ENCODE peak calls at places on chromosomes 13 and 19, in seven cellular contexts. A is right lobe of liver, O is breast epithelium, D is uterus, H is IMR-90, F is heart left ventricle, G is suprapubic skin. B is an unnamed sample.

GRCh38 chr13:23450340-23451046 is 17.0 kb upstream of the SACS start:
- DNase-seq in F (no peak), O (no peak), A (no peak), H (no peak), G (no peak), D (no peak), B (peak)

GRCh38 chr13:99384468-99384867 is 77.3 kb upstream of the GPR183 start:
- DNase-seq in O (no peak), H (no peak), G (no peak), A (no peak), D (no peak), F (no peak), B (no peak)

GRCh38 chr13:85512421-85512820 is 286.8 kb downstream of the SLITRK6 start:
- DNase-seq in D (no peak), H (no peak), O (no peak), G (no peak), A (no peak), F (no peak), B (no peak)

GRCh38 chr13:66778461-66778860 is 451.7 kb downstream of the PCDH9 start:
- DNase-seq in G (no peak), O (no peak), F (no peak), A (no peak), D (no peak), H (no peak), B (peak)

GRCh38 chr19:30153326-30154210 is 211.5 kb downstream of the URI1 start:
- DNase-seq in D (no peak), H (no peak), A (no peak), O (no peak), G (no peak), F (no peak), B (no peak)

GRCh38 chr19:51448011-51448744 is 10.1 kb downstream of the SIGLEC8 start:
- DNase-seq in D (no peak), O (no peak), H (no peak), G (no peak), F (no peak), A (no peak), B (peak)

GRCh38 chr19:10421240-10421948 is 1.1 kb downstream of the PDE4A start:
- DNase-seq in F (no peak), A (no peak), D (no peak), H (no peak), O (no peak), G (no peak), B (peak)

GRCh38 chr19:28710278-28710677 is 502.7 kb downstream of the UQCRFS1 start:
- DNase-seq in F (no peak), H (peak), A (no peak), G (no peak), O (no peak), D (no peak), B (peak)

GRCh38 chr19:29191005-29191404 is 21.9 kb downstream of the UQCRFS1 start:
- DNase-seq in F (no peak), A (no peak), H (no peak), D (no peak), G (no peak), O (no peak), B (no peak)

GRCh38 chr19:51461723-51462161 is 3.5 kb upstream of the SIGLEC8 start:
- DNase-seq in H (no peak), F (no peak), O (no peak), G (no peak), A (no peak), D (no peak), B (peak)

GRCh38 chr13:66532146-66532545 is 698.0 kb downstream of the PCDH9 start:
- DNase-seq in O (no peak), F (no peak), A (no peak), H (peak), D (no peak), G (no peak), B (no peak)

GRCh38 chr13:21310220-21310619 is 133.8 kb downstream of the MRPL57 start:
- DNase-seq in D (no peak), F (no peak), A (no peak), O (no peak), H (no peak), G (no peak), B (no peak)

GRCh38 chr13:26977541-26977940 is 194.1 kb downstream of the USP12 start:
- DNase-seq in H (peak), F (no peak), O (no peak), D (no peak), G (no peak), A (no peak), B (peak)

GRCh38 chr13:65217459-65217858 is 2012.7 kb downstream of the PCDH9 start:
- DNase-seq in O (peak), D (no peak), H (no peak), F (no peak), A (no peak), G (no peak), B (no peak)

GRCh38 chr19:46232938-46233621 is 3.5 kb downstream of the IGFL1 start:
- DNase-seq in F (no peak), H (no peak), G (no peak), A (no peak), D (no peak), O (no peak), B (no peak)

DNA sequence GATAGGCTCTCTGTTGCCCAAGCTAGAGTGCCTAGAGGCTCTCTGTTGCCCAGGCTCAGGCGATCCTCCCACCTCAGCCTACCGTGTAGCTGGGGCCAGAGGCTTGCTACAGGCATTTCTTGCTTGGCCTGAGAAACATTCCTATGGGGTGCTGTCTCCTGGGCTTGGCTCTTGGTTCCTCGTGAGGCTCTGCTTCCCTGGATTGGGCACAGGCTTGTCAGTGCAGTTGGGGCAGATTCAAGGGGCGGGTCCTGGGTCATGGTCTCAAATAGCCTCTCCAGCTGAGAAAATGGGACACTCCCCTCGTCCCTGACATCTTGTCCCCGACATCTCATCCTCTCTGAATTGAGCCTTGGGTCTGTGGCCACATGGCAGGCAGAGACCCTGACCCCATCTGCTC is 4.9 kb downstream of the TSSK6 start:
- DNase-seq in G (no peak), F (no peak), O (no peak), A (no peak), H (no peak), D (no peak), B (no peak)
- TF ChIP-seq CTCF in G (no peak), F (no peak), O (no peak), A (no peak), H (no peak), D (no peak), B (no peak)

GRCh38 chr13:104460553-104460952 is 1394.3 kb upstream of the SLC10A2 start:
- DNase-seq in F (no peak), H (no peak), O (no peak), G (no peak), D (no peak), A (no peak), B (peak)
- TF ChIP-seq POLR2A in F (no peak), H (no peak), O (no peak), G (no peak), D (no peak), A (no peak), B (no peak)

GRCh38 chr19:40214936-40215335 is 3.2 kb downstream of the TTC9B start:
- DNase-seq in G (no peak), H (no peak), F (no peak), A (no peak), O (no peak), D (no peak), B (no peak)

GRCh38 chr19:40217027-40217810 is 965 bp downstream of the TTC9B start:
- DNase-seq in A (peak), D (no peak), O (no peak), F (no peak), H (no peak), G (no peak), B (peak)

GRCh38 chr19:40216013-40216776 is 2.0 kb downstream of the TTC9B start:
- DNase-seq in D (no peak), A (no peak), F (no peak), G (no peak), O (no peak), H (no peak), B (no peak)

GRCh38 chr19:40217921-40218890 is at the start of gene TTC9B:
- DNase-seq in O (no peak), F (no peak), A (no peak), G (no peak), D (no peak), H (no peak), B (no peak)

DNA sequence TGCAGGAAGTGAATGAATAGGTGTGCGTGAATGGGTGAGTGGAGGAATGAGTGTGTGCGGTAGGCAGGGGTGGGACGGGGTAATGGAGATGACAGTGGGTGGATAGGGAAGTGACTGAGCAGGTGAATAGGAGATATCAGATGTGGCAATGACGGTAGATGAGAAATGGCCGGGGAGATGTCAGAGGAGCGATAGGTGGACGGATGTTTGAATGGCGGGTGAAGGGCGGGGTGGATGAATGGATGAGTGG is 1.5 kb downstream of the TTC9B start:
- DNase-seq in F (no peak), G (no peak), D (no peak), O (no peak), A (no peak), H (no peak), B (no peak)
- H3K4me3 ChIP-seq in F (no peak), G (peak), D (no peak), O (peak), A (no peak), H (no peak), B (no peak)

DNA sequence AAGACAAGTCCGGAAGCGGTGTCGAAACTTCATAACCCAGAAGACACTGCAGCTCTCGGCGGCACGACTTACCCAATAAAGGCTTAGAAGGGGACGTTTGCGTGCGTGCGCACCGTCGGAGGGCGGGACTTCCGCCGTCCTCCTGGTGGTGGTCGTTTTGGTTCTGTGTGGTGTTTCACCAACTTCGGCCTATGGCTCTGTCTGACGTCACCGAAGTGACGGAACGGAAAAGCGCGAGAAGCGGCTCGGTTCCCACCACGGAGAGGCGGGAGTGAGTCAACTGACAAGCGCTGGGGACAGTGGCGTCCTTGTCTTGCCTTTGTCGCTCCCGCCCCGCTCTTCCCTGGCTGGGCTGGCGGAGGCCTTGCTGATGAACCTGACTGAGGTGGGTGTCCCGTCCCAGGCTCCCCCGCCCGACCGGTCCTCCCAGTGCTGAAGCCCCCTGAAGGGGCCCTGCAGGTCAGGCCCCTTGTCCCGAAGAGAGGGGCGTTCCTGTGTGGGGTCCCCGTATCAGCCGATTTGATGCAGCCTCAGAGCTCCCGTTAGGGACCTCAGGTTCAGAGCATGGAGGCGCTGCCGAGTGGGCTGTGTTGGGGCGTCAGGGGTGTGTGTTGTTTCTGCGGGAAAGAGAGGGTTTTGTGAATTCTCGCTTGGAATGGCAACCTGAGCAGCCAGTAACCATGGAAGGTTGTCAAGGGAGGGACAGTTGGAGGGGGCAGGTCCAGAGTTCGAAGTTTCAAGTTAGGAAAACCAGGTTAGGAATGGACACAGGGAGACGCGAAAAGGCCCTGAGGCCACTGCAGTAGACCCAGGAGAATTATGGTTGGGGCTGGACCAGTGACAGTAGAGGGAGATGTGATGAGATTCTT is at the start of gene ZNF548:
- DNase-seq in D (peak), H (peak), A (peak), O (peak), G (peak), F (peak), B (peak)
- TF ChIP-seq CTCF in D (peak), H (peak), A (peak), O (peak), G (peak), F (peak), B (no peak)

GRCh38 chr19:5681446-5682292 is 842 bp downstream of the HSD11B1L start:
- DNase-seq in D (no peak), O (no peak), A (no peak), F (peak), H (no peak), G (no peak), B (no peak)

GRCh38 chr19:5678071-5678682 is 2.1 kb downstream of the MICOS13 start:
- DNase-seq in A (no peak), D (no peak), H (no peak), O (no peak), G (no peak), F (no peak), B (no peak)

GRCh38 chr19:5679289-5680082 is 830 bp downstream of the MICOS13 start:
- DNase-seq in O (no peak), D (no peak), A (no peak), G (no peak), F (no peak), H (no peak), B (peak)

GRCh38 chr19:5680437-5681368 is at the start of the genes HSD11B1L and MICOS13:
- DNase-seq in A (peak), O (peak), G (peak), H (peak), F (peak), D (peak), B (peak)

DNA sequence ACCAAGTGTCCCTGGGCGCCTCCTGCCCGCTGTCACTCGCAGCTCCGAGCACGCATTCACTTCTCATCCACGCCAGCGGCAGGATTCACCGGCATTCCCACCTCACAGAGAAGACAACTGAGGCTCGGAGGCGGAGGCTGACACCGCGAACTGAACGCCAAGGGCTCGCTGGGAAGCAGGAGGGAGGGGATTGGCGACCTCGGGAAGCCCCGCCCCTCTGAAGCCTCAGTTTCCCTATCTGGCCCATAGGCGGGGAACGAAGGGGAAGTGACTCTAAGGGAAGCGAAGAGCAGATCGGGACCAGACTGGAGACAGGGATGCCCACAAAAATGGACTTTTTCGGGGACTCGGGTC is 256 bp downstream of the MICOS13 start:
- DNase-seq in G (no peak), A (no peak), H (peak), O (peak), D (no peak), F (peak), B (no peak)
- TF ChIP-seq POLR2A in G (no peak), A (no peak), H (no peak), O (no peak), D (no peak), F (no peak), B (no peak)

DNA sequence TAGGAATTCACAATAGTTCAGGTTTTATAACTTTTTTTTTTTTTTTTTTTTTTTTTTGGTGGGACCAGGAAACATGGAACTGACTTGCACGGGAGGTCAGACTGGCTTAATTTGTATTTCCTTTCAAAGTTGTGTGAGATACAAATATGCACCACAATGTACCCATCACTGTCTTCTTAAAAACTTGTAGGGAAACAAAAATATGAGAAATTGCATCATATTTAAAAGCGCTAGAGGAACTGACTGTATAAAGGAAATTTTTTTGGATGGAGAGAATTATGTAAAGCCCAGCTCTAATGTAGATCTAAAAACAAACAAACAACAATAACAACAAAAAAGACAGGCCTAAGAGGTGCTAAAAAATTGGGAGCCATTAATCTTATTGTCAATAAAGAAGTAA is 246.5 kb downstream of the DCT start:
- DNase-seq in G (no peak), F (no peak), A (no peak), O (no peak), D (no peak), H (no peak), B (no peak)
- H3K4me3 ChIP-seq in G (no peak), F (no peak), A (no peak), O (no peak), D (no peak), H (no peak), B (no peak)

DNA sequence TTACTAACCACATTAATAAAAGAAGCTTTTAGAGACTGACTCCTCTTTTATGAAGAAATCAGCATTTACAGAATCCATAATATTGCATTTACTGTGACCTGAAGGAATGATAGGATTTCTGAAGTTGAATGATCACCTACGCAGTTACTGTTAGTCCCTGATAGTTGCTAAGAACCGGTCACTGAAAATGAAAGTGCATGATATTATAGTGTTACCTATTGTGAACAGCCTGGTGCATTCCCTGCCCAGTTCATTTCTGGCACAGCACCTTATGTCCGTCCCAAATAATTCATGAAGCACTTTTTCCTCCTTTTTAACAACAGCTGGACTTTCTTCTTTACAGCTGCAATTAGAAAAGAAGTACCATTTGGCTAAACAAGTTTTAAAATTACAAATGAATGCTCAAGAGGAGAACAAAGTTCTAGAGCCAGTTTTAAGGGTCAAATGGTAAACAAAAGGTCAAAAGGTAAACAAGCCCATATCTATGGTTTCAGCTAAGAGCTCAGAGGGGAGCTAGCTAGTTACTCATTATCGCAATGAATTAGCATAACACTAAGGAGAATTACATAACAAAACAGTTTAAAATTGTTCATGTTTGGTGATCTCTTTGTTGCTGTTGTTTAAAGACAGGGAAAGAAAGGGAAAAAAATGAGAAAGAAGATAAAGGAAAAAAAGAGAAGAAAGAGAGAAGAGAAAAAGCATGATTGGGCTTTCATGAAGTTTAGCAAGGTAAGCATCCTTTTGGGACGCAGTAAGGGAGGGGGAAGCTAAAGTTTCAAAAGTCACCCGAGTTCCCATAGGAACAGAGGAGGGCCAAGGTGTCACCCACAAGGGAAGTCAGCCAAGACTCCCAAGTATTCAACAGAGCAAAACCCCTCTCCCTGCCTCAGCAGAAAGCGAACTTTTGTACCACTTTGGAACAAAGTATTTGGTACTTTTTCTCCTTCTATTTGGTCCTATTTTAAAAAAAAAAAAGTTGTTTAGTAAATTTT is 50.2 kb downstream of the FLT3 start:
- DNase-seq in A (no peak), D (no peak), F (no peak), O (no peak), G (no peak), H (no peak), B (no peak)
- TF ChIP-seq CTCF in A (no peak), D (no peak), F (no peak), O (no peak), G (no peak), H (no peak), B (no peak)

GRCh38 chr19:18590273-18591272 is 2.0 kb downstream of the REX1BD start:
- DNase-seq in A (no peak), H (peak), F (peak), D (no peak), O (peak), G (no peak), B (no peak)
- TF ChIP-seq POLR2A in A (no peak), H (no peak), F (peak), D (no peak), O (no peak), G (no peak), B (no peak)

GRCh38 chr19:48950830-48951519 is 3.7 kb upstream of the BAX start:
- DNase-seq in D (no peak), H (no peak), F (no peak), O (no peak), A (no peak), G (no peak), B (no peak)

GRCh38 chr19:48945817-48946216 is 8.9 kb upstream of the BAX start:
- DNase-seq in A (no peak), O (no peak), F (no peak), H (no peak), D (no peak), G (no peak), B (no peak)

GRCh38 chr19:48954011-48954594 is 572 bp upstream of the BAX start:
- DNase-seq in H (no peak), D (no peak), G (no peak), A (no peak), O (no peak), F (no peak), B (no peak)

GRCh38 chr19:48946789-48947542 is 7.7 kb upstream of the BAX start:
- DNase-seq in H (no peak), O (no peak), A (no peak), F (no peak), G (no peak), D (no peak), B (no peak)

GRCh38 chr19:48950159-48950558 is 4.5 kb upstream of the BAX start:
- DNase-seq in G (no peak), A (no peak), F (no peak), H (no peak), O (no peak), D (no peak), B (no peak)
- H3K4me3 ChIP-seq in G (no peak), A (no peak), F (no peak), H (no peak), O (no peak), D (no peak), B (no peak)